ENCODE peak calls at places on chromosomes 1 and 21, in eight cellular contexts. M is OCI-LY7; X is GM12864; Z is BJ; L is GM06990; K is GM12865; A is CD4-positive, alpha-beta T cell; U is IMR-90. E is an unnamed sample.

GRCh38 chr1:233673947-233674431 is 60.1 kb downstream of the KCNK1 start:
- DNase-seq in Z (peak; percentile 70), U (peak; percentile 13), A (no peak), X (no peak), M (no peak), K (no peak), L (no peak), E (no peak)

GRCh38 chr1:147611587-147611986 is 58.7 kb downstream of the ACP6 start:
- DNase-seq in X (no peak), Z (no peak), U (no peak), K (no peak), L (no peak), A (no peak), M (no peak), E (no peak)

GRCh38 chr21:37986751-37987399 is 70.6 kb upstream of the KCNJ6 start:
- DNase-seq in U (no peak), A (no peak), X (no peak), Z (no peak), K (no peak), L (no peak), M (no peak), E (no peak)

GRCh38 chr1:147600119-147601111 is 59.1 kb downstream of the BCL9 start:
- DNase-seq in M (peak; percentile 15), Z (no peak), A (no peak), U (peak; percentile 70), L (no peak), K (peak; percentile 11), X (no peak), E (no peak)

GRCh38 chr1:236067854-236068454 is 3.1 kb upstream of the NID1 start:
- DNase-seq in M (no peak), Z (no peak), U (peak; percentile 79), L (no peak), K (no peak), A (no peak), X (no peak), E (no peak)

GRCh38 chr1:214281902-214282695 is 1.1 kb downstream of the SMYD2 start:
- DNase-seq in K (peak; percentile 28), L (no peak), A (no peak), Z (no peak), M (peak; percentile 18), U (peak; percentile 69), X (no peak), E (no peak)

GRCh38 chr1:153534933-153535663 is 693 bp downstream of the S100A6 start:
- DNase-seq in A (no peak), U (no peak), M (no peak), X (no peak), K (no peak), Z (no peak), L (no peak), E (no peak)

GRCh38 chr1:37561794-37562132 is 5.0 kb downstream of the DNALI1 start:
- DNase-seq in Z (no peak), U (peak; percentile 22), K (peak; percentile 51), M (peak; percentile 64), L (no peak), A (peak; percentile 25), X (no peak), E (no peak)

GRCh38 chr1:95584315-95584714 is 350.3 kb downstream of the RWDD3 start:
- DNase-seq in Z (no peak), X (no peak), M (no peak), L (no peak), K (no peak), U (no peak), A (no peak), E (no peak)

GRCh38 chr1:31575373-31576140 is 758 bp upstream of the TINAGL1 start:
- DNase-seq in A (no peak), L (no peak), U (no peak), K (no peak), M (no peak), Z (no peak), X (no peak), E (no peak)

GRCh38 chr1:195948123-195948895 is 659.9 kb downstream of the KCNT2 start:
- DNase-seq in A (no peak), K (no peak), M (no peak), Z (no peak), X (no peak), U (no peak), L (no peak), E (no peak)

GRCh38 chr1:11488201-11488770 is 9.3 kb downstream of the DISP3 start:
- DNase-seq in X (no peak), A (no peak), K (no peak), M (no peak), L (no peak), U (no peak), Z (no peak), E (no peak)

GRCh38 chr1:170471310-170471839 is 60.6 kb upstream of the GORAB start:
- DNase-seq in X (no peak), L (no peak), M (no peak), A (no peak), K (no peak), Z (peak; percentile 31), U (peak; percentile 74), E (peak; percentile 24)

GRCh38 chr1:229159668-229160544 is 111.0 kb upstream of the RAB4A start:
- DNase-seq in X (no peak), A (no peak), L (no peak), Z (no peak), M (no peak), U (no peak), K (no peak), E (no peak)

GRCh38 chr1:214685906-214686305 is 82.9 kb downstream of the CENPF start:
- DNase-seq in X (no peak), L (no peak), U (peak; percentile 18), K (no peak), A (no peak), M (no peak), Z (no peak), E (no peak)

GRCh38 chr1:33612877-33613487 is 140.5 kb downstream of the ZSCAN20 start:
- DNase-seq in Z (peak; percentile 5), M (peak; percentile 57), U (peak; percentile 64), K (peak; percentile 72), A (no peak), X (peak; percentile 15), L (no peak), E (peak; percentile 31)

GRCh38 chr1:22108343-22109135 is 34.4 kb downstream of the WNT4 start:
- DNase-seq in M (no peak), K (no peak), U (no peak), L (no peak), X (no peak), A (no peak), Z (peak; percentile 40), E (no peak)

GRCh38 chr1:195238313-195238712 is 1369.9 kb downstream of the KCNT2 start:
- DNase-seq in Z (no peak), A (no peak), X (no peak), U (no peak), M (no peak), L (no peak), K (no peak), E (no peak)

GRCh38 chr1:21564521-21565095 is 55.4 kb downstream of the ALPL start:
- DNase-seq in X (no peak), U (peak; percentile 41), M (no peak), A (no peak), K (no peak), L (no peak), Z (no peak), E (no peak)

GRCh38 chr1:234659538-234659937 is 49.6 kb upstream of the IRF2BP2 start:
- DNase-seq in K (no peak), X (no peak), U (peak; percentile 89), A (no peak), L (no peak), M (no peak), Z (peak; percentile 32), E (no peak)

GRCh38 chr1:86394416-86394815 is 1.7 kb downstream of the ODF2L start:
- DNase-seq in K (no peak), M (no peak), U (peak; percentile 49), A (no peak), L (no peak), X (no peak), Z (no peak), E (no peak)

GRCh38 chr1:205775717-205776056 is 405 bp upstream of the RAB29 start:
- DNase-seq in K (no peak), M (no peak), U (peak; percentile 33), X (no peak), Z (no peak), A (no peak), L (no peak), E (no peak)
- TF ChIP-seq CTCF in K (no peak), M (no peak), U (no peak), X (no peak), Z (no peak), A (no peak), L (no peak), E (no peak)

GRCh38 chr1:161484613-161485012 is 20.6 kb upstream of the FCGR2A start:
- DNase-seq in X (no peak), Z (no peak), L (no peak), M (peak; percentile 30), A (no peak), K (peak; percentile 19), U (no peak), E (no peak)
- TF ChIP-seq CTCF in X (peak; percentile 57), Z (peak; percentile 29), L (peak; percentile 60), M (peak; percentile 75), A (no peak), K (peak; percentile 46), U (peak; percentile 45), E (peak; percentile 22)

GRCh38 chr1:54275349-54275748 is 75.4 kb downstream of the MRPL37 start:
- DNase-seq in U (peak; percentile 51), X (no peak), A (no peak), K (no peak), L (no peak), Z (no peak), M (no peak), E (peak; percentile 31)
- TF ChIP-seq CTCF in U (peak; percentile 31), X (no peak), A (no peak), K (no peak), L (no peak), Z (peak; percentile 50), M (no peak), E (peak; percentile 57)

GRCh38 chr1:43985984-43986595 is 5.3 kb upstream of the CCDC24 start:
- DNase-seq in K (no peak), U (no peak), A (no peak), X (no peak), Z (no peak), M (no peak), L (no peak), E (no peak)

GRCh38 chr1:43983253-43983904 is 4.4 kb downstream of the B4GALT2 start:
- DNase-seq in Z (no peak), A (no peak), L (no peak), U (no peak), K (no peak), M (no peak), X (no peak), E (no peak)

GRCh38 chr1:43987159-43988022 is 4.0 kb upstream of the CCDC24 start:
- DNase-seq in M (no peak), Z (no peak), K (no peak), L (no peak), A (no peak), X (no peak), U (peak; percentile 55), E (no peak)

GRCh38 chr1:43984855-43985254 is 5.8 kb downstream of the B4GALT2 start:
- DNase-seq in M (no peak), U (no peak), K (no peak), A (no peak), Z (no peak), X (no peak), L (no peak), E (no peak)

DNA sequence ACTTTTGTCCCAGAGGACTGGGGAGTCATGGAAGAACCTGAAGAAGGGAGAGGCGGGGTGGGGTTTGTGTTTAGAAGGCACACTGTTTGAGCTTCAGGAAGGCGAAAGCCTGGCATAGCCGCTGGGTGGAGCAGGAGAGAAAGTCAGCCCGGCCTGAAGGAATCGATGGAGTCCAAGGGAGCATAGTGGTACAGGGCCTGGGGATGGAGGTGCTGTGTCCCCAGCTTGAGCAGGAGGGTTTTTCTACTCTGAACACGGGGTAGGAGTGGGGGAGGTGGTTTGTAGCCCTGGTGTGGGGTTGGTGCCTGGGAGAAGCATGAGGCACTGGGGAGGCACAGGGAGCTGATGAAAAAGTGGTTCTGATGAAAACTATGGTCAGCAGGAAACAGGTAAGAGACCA is 4.7 kb upstream of the CCDC24 start:
- DNase-seq in A (no peak), Z (no peak), M (no peak), U (no peak), X (no peak), L (no peak), K (no peak), E (no peak)
- TF ChIP-seq CTCF in A (no peak), Z (peak; percentile 36), M (peak; percentile 47), U (peak; percentile 4), X (no peak), L (no peak), K (no peak), E (no peak)